ENCODE peak calls at places on chromosome 21, in seven cellular contexts. A is ecto neural progenitor cell, K is Ammon's horn, T is hepatocyte, O is NCI-H1417, U is fibroblast of the aortic adventitia, B is Panc1. W is an unnamed sample.

GRCh38 chr21:41374867-41375533 is 13.2 kb downstream of the MX2 start:
- DNase-seq in K (no peak), O (no peak), A (no peak), U (no peak), B (no peak), T (no peak), W (no peak)

GRCh38 chr21:22795644-22796043 is 1797.4 kb downstream of the NCAM2 start:
- DNase-seq in T (no peak), U (no peak), A (no peak), O (no peak), K (no peak), B (no peak), W (no peak)

GRCh38 chr21:45365186-45365607 is 39.8 kb upstream of the COL18A1 start:
- DNase-seq in O (no peak), K (no peak), U (no peak), T (no peak), A (no peak), B (no peak), W (no peak)

GRCh38 chr21:14092834-14093560 is 117.8 kb downstream of the LIPI start:
- DNase-seq in K (no peak), U (no peak), T (no peak), O (no peak), A (no peak), B (no peak), W (no peak)

GRCh38 chr21:27425574-27425973 is 458.7 kb upstream of the ADAMTS5 start:
- DNase-seq in B (no peak), A (no peak), K (no peak), T (no peak), O (no peak), U (peak), W (no peak)

GRCh38 chr21:28641731-28642130 is 350.9 kb downstream of the LTN1 start:
- DNase-seq in A (no peak), U (no peak), K (no peak), T (no peak), O (no peak), B (no peak), W (no peak)

GRCh38 chr21:31132574-31133242 is 94.4 kb upstream of the KRTAP19-8 start:
- DNase-seq in T (no peak), O (no peak), B (no peak), U (no peak), A (no peak), K (peak), W (no peak)

GRCh38 chr21:35843911-35844667 is 216.2 kb downstream of the SETD4 start:
- DNase-seq in A (no peak), T (no peak), K (no peak), U (peak), O (no peak), B (no peak), W (no peak)

GRCh38 chr21:34986561-34987533 is 62.3 kb downstream of the RUNX1 start:
- DNase-seq in K (no peak), A (no peak), O (no peak), T (peak), B (no peak), U (peak), W (no peak)

GRCh38 chr21:26717146-26717739 is 128.0 kb downstream of the ADAMTS1 start:
- DNase-seq in A (no peak), U (peak), B (no peak), K (no peak), O (no peak), T (no peak), W (no peak)

GRCh38 chr21:17821121-17821520 is 2.0 kb upstream of the C21orf91 start:
- DNase-seq in O (no peak), T (no peak), U (no peak), K (no peak), A (no peak), B (no peak), W (no peak)

GRCh38 chr21:45276620-45277019 is 11.1 kb downstream of the POFUT2 start:
- DNase-seq in B (no peak), O (no peak), A (peak), T (no peak), U (no peak), K (no peak), W (peak)

GRCh38 chr21:28598214-28598613 is 394.5 kb downstream of the LTN1 start:
- DNase-seq in O (no peak), A (no peak), B (no peak), T (no peak), K (no peak), U (no peak), W (no peak)

GRCh38 chr21:45719177-45719802 is 75.8 kb downstream of the PCBP3 start:
- DNase-seq in T (no peak), B (no peak), O (no peak), K (no peak), A (no peak), U (no peak), W (no peak)

GRCh38 chr21:29217818-29218252 is 80.9 kb upstream of the BACH1 start:
- DNase-seq in O (no peak), B (peak), U (peak), A (no peak), T (peak), K (no peak), W (no peak)

GRCh38 chr21:34122047-34122446 is 48.7 kb downstream of the MRPS6 start:
- DNase-seq in O (no peak), K (no peak), T (no peak), A (no peak), U (no peak), B (no peak), W (no peak)

GRCh38 chr21:44294391-44295162 is 5.3 kb upstream of the PFKL start:
- DNase-seq in A (no peak), U (peak), K (no peak), B (no peak), T (no peak), O (no peak), W (peak)

GRCh38 chr21:36783612-36784383 is 84.9 kb downstream of the SIM2 start:
- DNase-seq in U (peak), A (no peak), O (no peak), K (no peak), T (peak), B (no peak), W (peak)

GRCh38 chr21:28674807-28675206 is 317.9 kb downstream of the LTN1 start:
- DNase-seq in U (peak), B (no peak), T (no peak), K (no peak), A (no peak), O (no peak), W (no peak)

GRCh38 chr21:37603129-37603528 is 236.6 kb downstream of the DYRK1A start:
- DNase-seq in O (no peak), U (no peak), T (no peak), B (no peak), A (no peak), K (no peak), W (no peak)

GRCh38 chr21:42654179-42654912 is 925 bp downstream of the PDE9A start:
- DNase-seq in U (no peak), K (no peak), B (no peak), T (peak), A (peak), O (peak), W (no peak)

W was measured in sciatic nerve.